ENCODE peak calls at places on chromosomes 5 and 9, in five cellular contexts. T, L, Q, O and S are unnamed samples.

GRCh38 chr5:120803282-120803681 is 339.2 kb downstream of the PRR16 start:
- DNase-seq in Q (peak), O (no peak), T (peak), L (peak), S (no peak)

GRCh38 chr5:148659641-148660345 is 5.5 kb upstream of the HTR4 start:
- DNase-seq in L (no peak), O (no peak), Q (no peak), T (no peak), S (no peak)

GRCh38 chr9:83330207-83331196 is 207.7 kb downstream of the FRMD3 start:
- DNase-seq in T (no peak), L (no peak), Q (no peak), O (no peak), S (no peak)

GRCh38 chr9:91751922-91752321 is 198.1 kb downstream of the ROR2 start:
- DNase-seq in Q (no peak), O (peak), L (peak), T (peak), S (no peak)

GRCh38 chr5:180291234-180291940 is 496 bp downstream of the MAPK9 start:
- DNase-seq in L (no peak), T (no peak), O (peak), Q (no peak), S (peak)

GRCh38 chr5:83097582-83098265 is 20.4 kb downstream of the XRCC4 start:
- DNase-seq in L (peak), Q (no peak), T (peak), O (no peak), S (no peak)

GRCh38 chr5:32076699-32077695 is 97.1 kb downstream of the GOLPH3 start:
- DNase-seq in Q (peak), L (peak), T (peak), O (peak), S (peak)

GRCh38 chr5:142590451-142591240 is 95.2 kb downstream of the FGF1 start:
- DNase-seq in O (no peak), Q (no peak), T (no peak), L (peak), S (no peak)

GRCh38 chr5:172943283-172943841 is 15.9 kb upstream of the RPL26L1 start:
- DNase-seq in O (no peak), Q (no peak), T (peak), L (peak), S (no peak)

GRCh38 chr5:140073296-140073695 is 30.2 kb upstream of the NRG2 start:
- DNase-seq in Q (no peak), T (peak), L (peak), O (peak), S (no peak)

GRCh38 chr9:109117856-109118801 is 1.6 kb downstream of the TMEM245 start:
- DNase-seq in T (peak), L (peak), O (peak), Q (no peak), S (peak)

GRCh38 chr9:3804148-3804547 is 278.3 kb upstream of the RFX3 start:
- DNase-seq in Q (no peak), T (no peak), O (no peak), L (peak), S (no peak)

GRCh38 chr5:56303511-56303910 is 70.4 kb upstream of the ANKRD55 start:
- DNase-seq in L (no peak), Q (no peak), T (no peak), O (no peak), S (no peak)
- TF ChIP-seq CTCF in L (no peak), Q (peak), T (no peak), O (no peak), S (no peak)

GRCh38 chr5:53482717-53483638 is 2.5 kb downstream of the FST start:
- DNase-seq in T (peak), O (peak), Q (no peak), L (peak), S (peak)
- TF ChIP-seq CTCF in T (peak), O (peak), Q (no peak), L (peak), S (peak)

GRCh38 chr9:28848671-28849070 is 1275.4 kb upstream of the C9orf72 start:
- DNase-seq in T (no peak), O (no peak), Q (no peak), L (no peak), S (no peak)

GRCh38 chr9:28853487-28853886 is 1280.2 kb upstream of the C9orf72 start:
- DNase-seq in L (no peak), T (no peak), Q (no peak), O (no peak), S (no peak)
- TF ChIP-seq CTCF in L (no peak), T (no peak), Q (no peak), O (no peak), S (no peak)

DNA sequence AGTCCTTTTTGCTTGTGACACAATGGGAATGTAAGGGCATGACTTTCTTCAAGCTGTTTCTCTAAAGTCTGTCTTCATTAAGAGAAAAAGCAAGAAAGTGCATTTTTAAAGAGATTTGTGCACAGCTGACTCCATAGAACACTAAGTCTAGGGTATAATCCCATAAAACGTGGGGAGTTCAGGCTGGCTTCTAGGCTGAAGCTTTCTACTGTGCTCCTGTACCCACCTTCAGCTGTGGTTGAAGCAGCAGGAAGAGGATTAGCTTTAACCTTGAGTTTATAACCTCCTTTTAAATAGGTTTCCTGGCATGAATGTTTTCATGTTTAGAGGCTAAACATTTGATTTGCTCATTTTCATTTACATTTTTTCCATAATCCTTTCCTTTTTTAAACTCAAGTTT is 126.4 kb downstream of the HACD4 start:
- DNase-seq in L (no peak), Q (no peak), O (no peak), T (no peak), S (no peak)
- TF ChIP-seq CTCF in L (no peak), Q (no peak), O (no peak), T (no peak), S (no peak)

GRCh38 chr5:114332925-114333324 is 28.9 kb upstream of the KCNN2 start:
- DNase-seq in O (no peak), T (no peak), Q (no peak), L (no peak), S (no peak)

GRCh38 chr5:114339108-114339507 is 22.8 kb upstream of the KCNN2 start:
- DNase-seq in L (no peak), T (no peak), Q (no peak), O (no peak), S (no peak)

GRCh38 chr5:114332493-114332892 is 29.4 kb upstream of the KCNN2 start:
- DNase-seq in Q (no peak), T (no peak), O (no peak), L (no peak), S (no peak)

GRCh38 chr5:114330916-114331531 is 30.8 kb upstream of the KCNN2 start:
- DNase-seq in Q (no peak), T (no peak), O (no peak), L (no peak), S (no peak)

GRCh38 chr5:114335391-114335790 is 26.5 kb upstream of the KCNN2 start:
- DNase-seq in Q (no peak), T (no peak), L (no peak), O (no peak), S (no peak)
- TF ChIP-seq CTCF in Q (no peak), T (no peak), L (no peak), O (no peak), S (no peak)

DNA sequence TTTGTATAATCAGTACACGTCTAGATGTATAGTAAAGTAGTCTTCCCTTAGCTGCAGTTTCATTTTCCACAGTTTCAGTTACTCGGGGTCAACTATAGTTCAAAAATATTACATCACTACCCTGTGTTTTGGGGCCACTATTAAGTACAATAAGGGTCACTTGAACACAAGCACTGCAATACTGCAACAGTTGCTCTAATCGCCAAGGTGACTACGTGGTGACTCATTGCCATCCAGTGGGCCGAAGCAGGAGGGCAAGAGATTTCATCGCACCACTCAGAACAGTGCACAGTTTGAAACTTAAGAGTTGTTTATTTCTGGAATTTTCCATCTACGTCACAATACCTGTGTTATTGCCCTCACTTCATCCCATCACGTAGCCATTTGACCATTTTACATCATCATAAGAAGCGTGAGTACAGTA is at the start of gene ARL14EPL:
- DNase-seq in L (peak), T (peak), Q (peak), O (peak), S (peak)
- TF ChIP-seq CTCF in L (peak), T (peak), Q (no peak), O (peak), S (no peak)

DNA sequence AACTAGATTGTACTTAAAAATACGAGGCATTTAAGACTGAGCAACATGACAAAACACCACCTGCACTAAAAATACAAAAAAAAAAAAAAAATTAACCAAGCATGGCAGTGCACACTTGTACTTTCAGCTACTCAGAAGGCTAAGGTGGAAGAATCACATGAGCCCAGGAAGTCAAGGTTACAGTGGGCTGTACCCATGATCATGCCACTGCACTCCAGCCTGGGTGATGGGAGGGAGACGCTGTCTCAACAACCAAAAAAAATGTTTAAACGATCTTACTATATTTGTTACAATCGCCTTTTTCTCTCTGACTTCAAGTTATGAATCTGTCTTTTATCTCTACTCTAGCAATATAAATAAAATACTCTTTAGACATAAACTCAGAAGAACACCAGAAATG is 1454.3 kb downstream of the MAT2B start:
- DNase-seq in T (no peak), Q (no peak), O (no peak), L (no peak), S (no peak)
- TF ChIP-seq CTCF in T (no peak), Q (no peak), O (no peak), L (no peak), S (no peak)

DNA sequence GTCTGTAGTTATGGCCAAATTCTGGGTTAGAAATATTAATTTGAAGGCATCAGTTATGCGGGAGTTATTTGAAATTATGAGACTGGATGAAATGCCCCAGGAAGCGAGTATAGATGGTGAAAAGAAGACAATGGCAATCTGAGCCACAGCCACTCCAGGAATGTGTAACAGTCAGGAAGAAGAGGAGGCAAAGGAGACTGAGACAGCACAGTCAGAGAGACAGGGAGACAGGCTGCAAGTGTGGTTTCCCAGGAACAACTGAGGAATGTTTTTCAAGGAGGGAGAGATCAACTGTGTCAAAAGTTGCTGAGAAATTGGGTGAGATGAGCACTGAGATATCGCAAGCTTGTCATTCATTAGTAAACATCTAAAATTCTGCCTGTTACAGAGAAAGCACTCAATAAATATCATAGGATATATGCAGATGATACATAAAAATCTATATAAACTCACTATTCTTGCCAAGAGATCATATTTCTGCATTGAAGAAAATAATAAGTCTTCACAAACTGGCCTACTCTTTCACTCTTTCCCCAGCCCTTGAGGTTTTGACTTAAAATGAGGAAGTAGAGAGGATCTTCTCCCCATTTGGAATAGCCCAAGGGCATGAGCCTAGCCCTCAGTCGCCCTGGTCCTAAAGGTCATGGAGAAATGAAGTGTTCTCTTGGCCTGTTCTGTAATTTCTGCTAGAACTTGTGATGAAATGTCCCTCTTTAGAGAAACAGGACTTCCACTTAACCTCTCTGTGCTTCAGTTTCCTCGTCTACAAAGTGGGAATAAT is 48.5 kb upstream of the RLN1 start:
- DNase-seq in Q (no peak), O (no peak), T (peak), L (peak), S (no peak)
- TF ChIP-seq CTCF in Q (no peak), O (no peak), T (no peak), L (no peak), S (no peak)

GRCh38 chr9:86639287-86639686 is 285.1 kb upstream of the TUT7 start:
- DNase-seq in Q (no peak), O (no peak), L (no peak), T (no peak), S (no peak)

GRCh38 chr9:86638109-86638508 is 283.9 kb upstream of the TUT7 start:
- DNase-seq in L (no peak), T (no peak), O (no peak), Q (no peak), S (no peak)

GRCh38 chr9:86641970-86642369 is 287.8 kb upstream of the TUT7 start:
- DNase-seq in T (no peak), Q (no peak), L (no peak), O (no peak), S (no peak)

GRCh38 chr9:86637515-86637914 is 283.3 kb upstream of the TUT7 start:
- DNase-seq in Q (no peak), T (peak), L (peak), O (peak), S (peak)

DNA sequence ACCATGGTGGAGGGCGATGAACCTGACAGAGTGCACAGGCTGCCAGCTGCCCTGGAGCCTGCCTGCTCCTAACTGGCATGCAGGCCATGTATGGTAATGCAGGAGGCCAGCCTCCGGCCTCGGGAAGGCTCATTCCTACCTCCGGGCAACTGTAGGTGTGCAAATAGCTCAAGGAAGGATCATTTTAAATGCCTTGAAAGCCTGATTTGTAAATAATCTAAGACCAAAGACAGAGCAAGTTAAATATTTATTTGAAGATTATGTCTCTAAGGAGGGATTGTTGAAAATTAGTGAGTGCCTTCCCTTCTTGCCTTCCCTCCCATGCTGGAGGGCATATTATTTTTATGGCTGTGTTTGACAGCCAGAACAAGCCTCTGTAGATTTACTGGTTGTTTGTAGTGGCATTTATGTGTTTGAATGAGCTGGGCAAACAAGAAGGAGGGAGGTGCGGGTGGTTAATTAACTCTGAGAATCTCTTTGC is 285.7 kb upstream of the TUT7 start:
- DNase-seq in L (no peak), O (no peak), Q (no peak), T (no peak), S (peak)
- TF ChIP-seq CTCF in L (no peak), O (no peak), Q (peak), T (no peak), S (peak)

GRCh38 chr5:15499528-15500325 is at the start of gene FBXL7:
- DNase-seq in L (peak), T (peak), O (peak), Q (no peak), S (no peak)
- TF ChIP-seq CTCF in L (no peak), T (peak), O (no peak), Q (no peak), S (no peak)